ENCODE peak calls at places on chromosomes 1 and 21, in seven cellular contexts. V is memory B cell, Z is amygdala, K is SHP77, F is Panc1, Q is A549, M is AG04450. X is an unnamed sample.

GRCh38 chr1:209769171-209769904 is 13.5 kb downstream of the TRAF3IP3 start:
- DNase-seq in Q (no peak), M (peak), K (no peak), V (no peak), Z (no peak), F (no peak), X (no peak)

GRCh38 chr21:36113647-36114428 is 21.0 kb upstream of the CBR3 start:
- DNase-seq in M (no peak), Q (no peak), Z (no peak), V (no peak), F (no peak), K (no peak), X (no peak)

GRCh38 chr1:81349194-81349965 is 451.4 kb upstream of the ADGRL2 start:
- DNase-seq in V (no peak), M (no peak), F (no peak), Z (no peak), Q (no peak), K (no peak), X (no peak)

GRCh38 chr1:174001573-174001972 is 20.6 kb downstream of the RC3H1 start:
- DNase-seq in V (no peak), K (no peak), M (no peak), Z (no peak), F (no peak), Q (no peak), X (no peak)

GRCh38 chr1:186812560-186812959 is 16.2 kb upstream of the PLA2G4A start:
- DNase-seq in K (no peak), Q (no peak), Z (no peak), V (no peak), F (no peak), M (peak), X (no peak)

GRCh38 chr1:169488157-169488556 is 2.4 kb upstream of the SLC19A2 start:
- DNase-seq in V (no peak), M (no peak), Q (no peak), Z (no peak), F (no peak), K (no peak), X (no peak)

GRCh38 chr1:110542730-110543129 is 23.8 kb upstream of the KCNA10 start:
- DNase-seq in M (no peak), Q (no peak), F (no peak), V (no peak), Z (no peak), K (no peak), X (no peak)

GRCh38 chr1:94240822-94241221 is 3.4 kb upstream of the ARHGAP29 start:
- DNase-seq in M (no peak), Z (no peak), Q (no peak), K (peak), F (no peak), V (no peak), X (no peak)

GRCh38 chr21:45341779-45342178 is 54.1 kb upstream of the POFUT2 start:
- DNase-seq in Z (no peak), V (no peak), M (no peak), K (no peak), Q (no peak), F (no peak), X (no peak)

GRCh38 chr1:203063287-203063686 is 22.5 kb downstream of the MYOG start:
- DNase-seq in Z (no peak), V (no peak), F (no peak), Q (no peak), M (no peak), K (no peak), X (no peak)

GRCh38 chr21:44891631-44892031 is 18.1 kb upstream of the PTTG1IP start:
- DNase-seq in V (no peak), K (no peak), M (no peak), F (no peak), Q (no peak), Z (no peak), X (no peak)

GRCh38 chr1:116999596-116999995 is 2.0 kb upstream of the CD101 start:
- DNase-seq in M (no peak), Z (no peak), V (no peak), K (no peak), Q (no peak), F (no peak), X (no peak)

GRCh38 chr1:87149166-87150065 is 179.3 kb upstream of the LMO4 start:
- DNase-seq in Q (no peak), Z (no peak), V (no peak), M (peak), F (no peak), K (no peak), X (no peak)

GRCh38 chr1:39158330-39159086 is 46.0 kb upstream of the MACF1 start:
- DNase-seq in F (peak), Q (peak), V (no peak), Z (no peak), K (peak), M (no peak), X (no peak)

GRCh38 chr1:89489037-89489729 is 35.4 kb upstream of the LRRC8B start:
- DNase-seq in Q (no peak), F (no peak), M (no peak), V (no peak), Z (no peak), K (no peak), X (no peak)

GRCh38 chr1:55420866-55421265 is 205.7 kb upstream of the USP24 start:
- DNase-seq in Z (no peak), K (no peak), M (no peak), F (no peak), Q (no peak), V (no peak), X (no peak)

GRCh38 chr1:3638676-3639075 is 11.2 kb downstream of the WRAP73 start:
- DNase-seq in Q (no peak), Z (no peak), M (no peak), F (no peak), K (no peak), V (no peak), X (no peak)

GRCh38 chr1:204507317-204508105 is 8.7 kb upstream of the MDM4 start:
- DNase-seq in Z (peak), F (no peak), Q (peak), M (no peak), K (peak), V (no peak), X (peak)

GRCh38 chr1:54331843-54332688 is 74.1 kb downstream of the SSBP3 start:
- DNase-seq in F (no peak), M (no peak), Z (no peak), V (no peak), Q (no peak), K (no peak), X (no peak)

GRCh38 chr1:170555370-170555769 is 23.4 kb downstream of the GORAB start:
- DNase-seq in Z (no peak), K (no peak), F (no peak), Q (no peak), M (no peak), V (no peak), X (no peak)

X was measured in activated B cell treated with CpG ODN at 0.5 μM for 24 hours.